ENCODE peak calls at places on chromosomes 4 and X, in four cellular contexts. One of them, this sample, is unnamed.

GRCh38 chrX:50107470-50107869 is 93.3 kb downstream of the AKAP4 start:
- DNase-seq in WTC11: no peak
- DNase-seq in HFFc6: no peak
- DNase-seq in GM13977: no peak
- DNase-seq in this sample: no peak

GRCh38 chrX:75784689-75785491 is at the start of gene MAGEE2:
- DNase-seq in WTC11: peak
- DNase-seq in HFFc6: no peak
- DNase-seq in GM13977: no peak
- DNase-seq in this sample: no peak

GRCh38 chr4:51895816-51896408 is 53.0 kb downstream of the DCUN1D4 start:
- DNase-seq in WTC11: peak
- DNase-seq in GM13977: peak
- DNase-seq in HFFc6: peak
- DNase-seq in this sample: no peak

GRCh38 chr4:183142566-183143545 is 43.8 kb downstream of the WWC2 start:
- DNase-seq in GM13977: no peak
- DNase-seq in HFFc6: peak
- DNase-seq in WTC11: no peak
- DNase-seq in this sample: no peak

GRCh38 chrX:9466115-9466495 is 1.2 kb downstream of the TBL1X start:
- DNase-seq in GM13977: no peak
- DNase-seq in WTC11: peak
- DNase-seq in HFFc6: no peak
- DNase-seq in this sample: peak

GRCh38 chrX:75648803-75649588 is 126.2 kb upstream of the ZDHHC15 start:
- DNase-seq in GM13977: no peak
- DNase-seq in HFFc6: no peak
- DNase-seq in WTC11: no peak
- DNase-seq in this sample: no peak

GRCh38 chrX:63959975-63960374 is 175.0 kb upstream of the ARHGEF9 start:
- DNase-seq in GM13977: no peak
- DNase-seq in HFFc6: no peak
- DNase-seq in WTC11: no peak
- DNase-seq in this sample: no peak

GRCh38 chrX:113370001-113370400 is 529.4 kb upstream of the AMOT start:
- DNase-seq in GM13977: no peak
- DNase-seq in WTC11: no peak
- DNase-seq in HFFc6: no peak
- DNase-seq in this sample: no peak

GRCh38 chr4:156968479-156968984 is 3.1 kb downstream of the PDGFC start:
- DNase-seq in GM13977: peak
- DNase-seq in WTC11: peak
- DNase-seq in HFFc6: peak
- DNase-seq in this sample: no peak

GRCh38 chrX:68928401-68928800 is 99.6 kb downstream of the EFNB1 start:
- DNase-seq in WTC11: no peak
- DNase-seq in GM13977: no peak
- DNase-seq in HFFc6: no peak
- DNase-seq in this sample: no peak

GRCh38 chr4:169618286-169618685 is 2.1 kb upstream of the CLCN3 start:
- DNase-seq in GM13977: no peak
- DNase-seq in WTC11: no peak
- DNase-seq in HFFc6: peak
- DNase-seq in this sample: no peak

GRCh38 chrX:112011376-112011775 is 71.2 kb downstream of the TRPC5 start:
- DNase-seq in WTC11: peak
- DNase-seq in GM13977: no peak
- DNase-seq in HFFc6: no peak
- DNase-seq in this sample: no peak

GRCh38 chrX:131595120-131595519 is 51.2 kb downstream of the OR13H1 start:
- DNase-seq in HFFc6: no peak
- DNase-seq in GM13977: no peak
- DNase-seq in WTC11: no peak
- DNase-seq in this sample: no peak

GRCh38 chrX:103356023-103356798 is at the start of gene TCEAL9:
- DNase-seq in GM13977: no peak
- DNase-seq in WTC11: peak
- DNase-seq in HFFc6: peak
- DNase-seq in this sample: no peak

GRCh38 chr4:121758896-121759568 is 5.9 kb downstream of the SMIM43 start:
- DNase-seq in HFFc6: peak
- DNase-seq in GM13977: no peak
- DNase-seq in WTC11: no peak
- DNase-seq in this sample: no peak

GRCh38 chr4:24794916-24795665 is at the start of gene SOD3:
- DNase-seq in GM13977: no peak
- DNase-seq in WTC11: peak
- DNase-seq in HFFc6: peak
- DNase-seq in this sample: no peak

DNA sequence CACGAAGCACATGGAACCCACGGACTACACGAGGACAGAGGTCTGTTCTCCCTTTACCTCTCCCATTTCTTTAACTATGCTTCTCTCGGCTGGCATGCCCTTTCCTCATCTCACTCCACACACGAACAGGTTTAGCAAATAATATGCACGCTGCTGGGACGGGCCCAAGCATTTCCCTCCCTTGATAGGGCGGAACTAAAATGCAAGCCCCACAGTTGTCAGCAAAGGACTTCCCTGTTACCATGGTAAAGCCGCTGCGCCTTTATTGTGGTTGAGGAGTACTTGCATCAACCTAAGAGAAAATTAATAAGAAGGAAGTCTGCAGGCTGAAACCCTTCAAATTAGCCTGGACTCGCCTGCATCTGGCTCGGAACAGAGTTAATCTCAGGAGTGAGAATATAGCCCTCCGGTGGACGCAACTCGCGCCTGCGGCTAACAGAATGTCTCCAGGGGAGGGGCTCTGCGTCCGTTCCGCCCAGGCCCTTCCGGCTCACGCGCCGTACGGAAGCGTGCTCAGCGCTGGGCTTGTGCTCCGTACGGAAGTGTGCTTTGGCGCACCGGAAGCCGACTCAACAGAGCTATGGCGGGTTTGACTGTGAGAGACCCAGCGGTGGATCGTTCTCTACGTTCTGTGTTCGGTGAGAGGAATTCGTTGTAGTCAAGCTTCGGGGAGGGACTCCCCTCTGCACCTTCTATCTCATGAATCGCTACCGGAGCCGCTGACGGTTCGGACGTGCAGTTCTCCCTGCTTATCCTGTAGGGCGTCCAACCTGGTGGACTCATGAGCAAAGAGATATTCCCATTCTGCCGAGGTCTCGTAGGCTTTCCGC is at the start of gene CSTF2:
- DNase-seq in GM13977: peak
- DNase-seq in HFFc6: peak
- DNase-seq in WTC11: peak
- DNase-seq in this sample: peak
- TF ChIP-seq CTCF in GM13977: no peak
- TF ChIP-seq CTCF in HFFc6: no peak
- TF ChIP-seq CTCF in WTC11: no peak
- TF ChIP-seq CTCF in this sample: no peak

GRCh38 chr4:15777697-15778096 is 431 bp upstream of the CD38 start:
- DNase-seq in WTC11: no peak
- DNase-seq in HFFc6: no peak
- DNase-seq in GM13977: no peak
- DNase-seq in this sample: no peak

GRCh38 chr4:15779789-15780188 is 1.7 kb downstream of the CD38 start:
- DNase-seq in HFFc6: no peak
- DNase-seq in WTC11: no peak
- DNase-seq in GM13977: no peak
- DNase-seq in this sample: no peak

GRCh38 chr4:15778742-15779231 is 659 bp downstream of the CD38 start:
- DNase-seq in GM13977: peak
- DNase-seq in WTC11: peak
- DNase-seq in HFFc6: no peak
- DNase-seq in this sample: peak

GRCh38 chr4:15778191-15778741 is at the start of gene CD38:
- DNase-seq in WTC11: peak
- DNase-seq in HFFc6: no peak
- DNase-seq in GM13977: peak
- DNase-seq in this sample: peak

DNA sequence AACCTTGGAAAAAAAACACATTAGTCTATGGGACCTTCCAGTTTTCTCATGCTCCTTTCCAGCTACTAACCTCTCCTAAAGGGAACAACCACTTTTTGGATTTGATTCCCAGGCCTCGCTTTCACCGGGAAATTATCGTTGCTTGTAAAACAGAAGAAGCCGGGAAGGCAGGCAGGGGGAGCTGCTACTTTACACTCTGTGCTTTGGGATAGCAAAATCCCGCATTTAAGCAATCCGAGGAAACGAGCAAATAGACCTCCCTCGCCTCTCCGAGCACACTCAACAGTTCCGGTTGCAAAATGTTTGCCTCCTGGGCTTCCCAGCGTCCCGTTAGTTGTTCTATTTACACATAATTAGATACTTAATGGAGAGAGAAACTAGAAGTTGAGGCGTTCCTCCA is 1.2 kb downstream of the CD38 start:
- DNase-seq in WTC11: peak
- DNase-seq in HFFc6: no peak
- DNase-seq in GM13977: no peak
- DNase-seq in this sample: no peak
- TF ChIP-seq CTCF in WTC11: no peak
- TF ChIP-seq CTCF in HFFc6: no peak
- TF ChIP-seq CTCF in GM13977: no peak
- TF ChIP-seq CTCF in this sample: no peak

DNA sequence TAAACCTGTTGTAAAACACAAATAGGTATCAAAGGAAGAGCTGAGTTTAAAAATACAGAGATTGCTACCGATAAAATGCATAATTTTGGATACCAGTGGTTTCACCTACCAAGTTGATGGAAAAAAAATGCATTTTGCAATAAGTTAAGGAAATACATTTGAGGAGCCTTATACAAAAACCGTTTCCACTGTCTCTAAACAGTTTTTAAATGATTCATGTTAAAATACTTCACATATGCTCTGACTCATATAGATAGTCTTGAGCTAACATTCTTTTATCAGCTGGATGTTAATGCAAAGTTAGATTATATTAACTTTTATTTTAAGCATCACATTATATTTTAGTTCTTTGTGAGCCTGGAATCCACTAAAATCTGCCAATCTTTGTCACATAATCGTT is 50.6 kb upstream of the ANKRD17 start:
- DNase-seq in HFFc6: peak
- DNase-seq in GM13977: no peak
- DNase-seq in WTC11: no peak
- DNase-seq in this sample: no peak
- TF ChIP-seq CTCF in HFFc6: no peak
- TF ChIP-seq CTCF in GM13977: no peak
- TF ChIP-seq CTCF in WTC11: no peak
- TF ChIP-seq CTCF in this sample: no peak

DNA sequence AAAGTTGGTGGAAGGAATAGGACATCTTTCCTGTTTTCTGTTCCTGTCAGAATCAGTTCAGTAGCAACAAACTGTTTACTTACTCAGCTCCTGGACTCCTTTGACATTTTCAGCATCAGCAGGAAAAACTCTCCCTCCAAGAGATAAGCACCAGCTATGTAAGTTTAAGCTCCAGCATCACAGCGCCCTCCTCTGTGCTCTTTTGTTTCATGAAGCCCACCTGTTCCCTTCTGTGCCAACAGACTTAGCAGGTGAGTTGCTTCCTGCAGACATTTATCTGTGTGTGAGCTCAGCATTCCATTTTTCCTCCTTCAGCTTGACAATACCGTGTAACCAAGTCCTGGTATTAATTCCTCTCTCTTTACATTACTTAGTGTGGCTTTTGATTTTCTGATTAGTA is 644.1 kb upstream of the AGA start:
- DNase-seq in HFFc6: no peak
- DNase-seq in GM13977: no peak
- DNase-seq in WTC11: peak
- DNase-seq in this sample: no peak
- TF ChIP-seq CTCF in HFFc6: peak
- TF ChIP-seq CTCF in GM13977: no peak
- TF ChIP-seq CTCF in WTC11: no peak
- TF ChIP-seq CTCF in this sample: no peak